ENCODE peak calls at places on chromosomes 2 and 18, in nine cellular contexts. One of them, this sample, is unnamed.

GRCh38 chr2:186339716-186340115 is 146.3 kb upstream of the ZC3H15 start:
- DNase-seq in T-helper 1 cell: no peak
- DNase-seq in posterior cingulate gyrus: no peak
- DNase-seq in activated T-cell treated with anti-CD3 and anti-CD28 coated beads for 48 hours: no peak
- DNase-seq in KG1: no peak
- DNase-seq in uterus: no peak
- DNase-seq in K562: no peak
- DNase-seq in GM12892: no peak
- DNase-seq in HT1080: no peak
- DNase-seq in this sample: no peak

GRCh38 chr2:138356178-138356577 is 145.4 kb upstream of the SPOPL start:
- DNase-seq in T-helper 1 cell: no peak
- DNase-seq in posterior cingulate gyrus: no peak
- DNase-seq in activated T-cell treated with anti-CD3 and anti-CD28 coated beads for 48 hours: no peak
- DNase-seq in KG1: no peak
- DNase-seq in uterus: no peak
- DNase-seq in K562: no peak
- DNase-seq in GM12892: no peak
- DNase-seq in HT1080: peak
- DNase-seq in this sample: peak

GRCh38 chr18:47595816-47596501 is 334.5 kb downstream of the SMAD2 start:
- DNase-seq in T-helper 1 cell: no peak
- DNase-seq in posterior cingulate gyrus: no peak
- DNase-seq in activated T-cell treated with anti-CD3 and anti-CD28 coated beads for 48 hours: peak
- DNase-seq in KG1: no peak
- DNase-seq in uterus: no peak
- DNase-seq in K562: peak
- DNase-seq in GM12892: peak
- DNase-seq in HT1080: peak
- DNase-seq in this sample: no peak

GRCh38 chr18:24514439-24514838 is 54.0 kb downstream of the HRH4 start:
- DNase-seq in T-helper 1 cell: no peak
- DNase-seq in posterior cingulate gyrus: no peak
- DNase-seq in activated T-cell treated with anti-CD3 and anti-CD28 coated beads for 48 hours: no peak
- DNase-seq in KG1: no peak
- DNase-seq in uterus: no peak
- DNase-seq in K562: peak
- DNase-seq in GM12892: peak
- DNase-seq in HT1080: peak
- DNase-seq in this sample: peak

GRCh38 chr2:235324324-235324723 is 169.5 kb upstream of the AGAP1 start:
- DNase-seq in T-helper 1 cell: no peak
- DNase-seq in posterior cingulate gyrus: no peak
- DNase-seq in activated T-cell treated with anti-CD3 and anti-CD28 coated beads for 48 hours: no peak
- DNase-seq in KG1: no peak
- DNase-seq in uterus: no peak
- DNase-seq in K562: no peak
- DNase-seq in GM12892: no peak
- DNase-seq in HT1080: no peak
- DNase-seq in this sample: no peak

GRCh38 chr2:166360906-166361305 is 14.8 kb downstream of the SCN9A start:
- DNase-seq in T-helper 1 cell: no peak
- DNase-seq in posterior cingulate gyrus: no peak
- DNase-seq in activated T-cell treated with anti-CD3 and anti-CD28 coated beads for 48 hours: no peak
- DNase-seq in KG1: no peak
- DNase-seq in uterus: no peak
- DNase-seq in K562: no peak
- DNase-seq in GM12892: no peak
- DNase-seq in HT1080: no peak
- DNase-seq in this sample: no peak

GRCh38 chr2:12555012-12555645 is 161.6 kb upstream of the TRIB2 start:
- DNase-seq in T-helper 1 cell: no peak
- DNase-seq in posterior cingulate gyrus: no peak
- DNase-seq in activated T-cell treated with anti-CD3 and anti-CD28 coated beads for 48 hours: peak
- DNase-seq in KG1: no peak
- DNase-seq in uterus: no peak
- DNase-seq in K562: peak
- DNase-seq in GM12892: no peak
- DNase-seq in HT1080: peak
- DNase-seq in this sample: no peak

GRCh38 chr2:47490406-47490805 is 87.5 kb downstream of the MSH2 start:
- DNase-seq in T-helper 1 cell: no peak
- DNase-seq in posterior cingulate gyrus: no peak
- DNase-seq in activated T-cell treated with anti-CD3 and anti-CD28 coated beads for 48 hours: no peak
- DNase-seq in KG1: no peak
- DNase-seq in uterus: no peak
- DNase-seq in K562: no peak
- DNase-seq in GM12892: no peak
- DNase-seq in HT1080: peak
- DNase-seq in this sample: no peak

GRCh38 chr2:85278361-85278760 is 49.4 kb downstream of the TGOLN2 start:
- DNase-seq in T-helper 1 cell: no peak
- DNase-seq in posterior cingulate gyrus: no peak
- DNase-seq in activated T-cell treated with anti-CD3 and anti-CD28 coated beads for 48 hours: no peak
- DNase-seq in KG1: no peak
- DNase-seq in uterus: no peak
- DNase-seq in K562: no peak
- DNase-seq in GM12892: no peak
- DNase-seq in HT1080: no peak
- DNase-seq in this sample: no peak

GRCh38 chr2:97739893-97740245 is 26.5 kb downstream of the ZAP70 start:
- DNase-seq in T-helper 1 cell: no peak
- DNase-seq in posterior cingulate gyrus: no peak
- DNase-seq in activated T-cell treated with anti-CD3 and anti-CD28 coated beads for 48 hours: no peak
- DNase-seq in KG1: no peak
- DNase-seq in uterus: no peak
- DNase-seq in K562: no peak
- DNase-seq in GM12892: no peak
- DNase-seq in HT1080: no peak
- DNase-seq in this sample: no peak

GRCh38 chr18:62425465-62426190 is 97.2 kb upstream of the ZCCHC2 start:
- DNase-seq in T-helper 1 cell: no peak
- DNase-seq in posterior cingulate gyrus: no peak
- DNase-seq in activated T-cell treated with anti-CD3 and anti-CD28 coated beads for 48 hours: peak
- DNase-seq in KG1: peak
- DNase-seq in uterus: peak
- DNase-seq in K562: peak
- DNase-seq in GM12892: no peak
- DNase-seq in HT1080: peak
- DNase-seq in this sample: peak

GRCh38 chr2:134926231-134926931 is 7.8 kb downstream of the CCNT2 start:
- DNase-seq in T-helper 1 cell: no peak
- DNase-seq in posterior cingulate gyrus: no peak
- DNase-seq in activated T-cell treated with anti-CD3 and anti-CD28 coated beads for 48 hours: no peak
- DNase-seq in KG1: no peak
- DNase-seq in uterus: no peak
- DNase-seq in K562: peak
- DNase-seq in GM12892: no peak
- DNase-seq in HT1080: no peak
- DNase-seq in this sample: no peak

GRCh38 chr2:129861666-129862288 is 117.7 kb upstream of the RAB6C start:
- DNase-seq in T-helper 1 cell: no peak
- DNase-seq in posterior cingulate gyrus: no peak
- DNase-seq in activated T-cell treated with anti-CD3 and anti-CD28 coated beads for 48 hours: no peak
- DNase-seq in KG1: no peak
- DNase-seq in uterus: no peak
- DNase-seq in K562: no peak
- DNase-seq in GM12892: no peak
- DNase-seq in HT1080: no peak
- DNase-seq in this sample: no peak

GRCh38 chr18:50203801-50204604 is 9.1 kb upstream of the MYO5B start:
- DNase-seq in T-helper 1 cell: no peak
- DNase-seq in posterior cingulate gyrus: no peak
- DNase-seq in activated T-cell treated with anti-CD3 and anti-CD28 coated beads for 48 hours: no peak
- DNase-seq in KG1: no peak
- DNase-seq in uterus: no peak
- DNase-seq in K562: peak
- DNase-seq in GM12892: no peak
- DNase-seq in HT1080: peak
- DNase-seq in this sample: peak

GRCh38 chr2:77102927-77103326 is 419.2 kb downstream of the LRRTM4 start:
- DNase-seq in T-helper 1 cell: no peak
- DNase-seq in posterior cingulate gyrus: no peak
- DNase-seq in activated T-cell treated with anti-CD3 and anti-CD28 coated beads for 48 hours: no peak
- DNase-seq in KG1: no peak
- DNase-seq in uterus: no peak
- DNase-seq in K562: no peak
- DNase-seq in GM12892: no peak
- DNase-seq in HT1080: no peak
- DNase-seq in this sample: no peak

GRCh38 chr18:54119524-54120019 is 104.9 kb downstream of the MBD2 start:
- DNase-seq in T-helper 1 cell: no peak
- DNase-seq in posterior cingulate gyrus: no peak
- DNase-seq in activated T-cell treated with anti-CD3 and anti-CD28 coated beads for 48 hours: no peak
- DNase-seq in KG1: peak
- DNase-seq in uterus: no peak
- DNase-seq in K562: peak
- DNase-seq in GM12892: no peak
- DNase-seq in HT1080: peak
- DNase-seq in this sample: peak

GRCh38 chr2:107278672-107279071 is 392.7 kb upstream of the ST6GAL2 start:
- DNase-seq in T-helper 1 cell: no peak
- DNase-seq in posterior cingulate gyrus: no peak
- DNase-seq in activated T-cell treated with anti-CD3 and anti-CD28 coated beads for 48 hours: no peak
- DNase-seq in KG1: no peak
- DNase-seq in uterus: no peak
- DNase-seq in K562: no peak
- DNase-seq in GM12892: no peak
- DNase-seq in HT1080: no peak
- DNase-seq in this sample: no peak